ENCODE peak calls at places on chromosomes 7 and 10, in six cellular contexts. E, L, H, V, I and N are unnamed samples.

GRCh38 chr10:24483701-24484100 is 240.0 kb downstream of the ARHGAP21 start:
- DNase-seq in E (peak), L (peak), H (peak), V (peak), I (peak), N (peak)

GRCh38 chr7:132250480-132251326 is 325.6 kb downstream of the PLXNA4 start:
- DNase-seq in E (no peak), L (no peak), H (no peak), V (no peak), I (no peak), N (no peak)

GRCh38 chr7:30028749-30029635 is 780 bp downstream of the PLEKHA8 start:
- DNase-seq in E (peak), L (peak), H (peak), V (peak), I (peak), N (peak)

GRCh38 chr7:93945756-93946540 is 24.4 kb downstream of the GNG11 start:
- DNase-seq in E (no peak), L (no peak), H (no peak), V (no peak), I (no peak), N (no peak)

GRCh38 chr7:76515999-76516443 is 5.7 kb downstream of the UPK3B start:
- DNase-seq in E (no peak), L (no peak), H (no peak), V (no peak), I (peak), N (no peak)

GRCh38 chr10:57468886-57469432 is 798.7 kb downstream of the IPMK start:
- DNase-seq in E (no peak), L (no peak), H (no peak), V (no peak), I (no peak), N (no peak)

GRCh38 chr7:48209004-48209600 is 37.8 kb downstream of the ABCA13 start:
- DNase-seq in E (no peak), L (no peak), H (no peak), V (no peak), I (peak), N (no peak)

GRCh38 chr10:27240891-27241639 is 468 bp upstream of the ACBD5 start:
- DNase-seq in E (no peak), L (peak), H (peak), V (peak), I (peak), N (peak)

GRCh38 chr10:127492607-127493250 is 56.4 kb upstream of the NPS start:
- DNase-seq in E (peak), L (no peak), H (no peak), V (peak), I (peak), N (no peak)

GRCh38 chr10:31896972-31897384 is 31.7 kb downstream of the ARHGAP12 start:
- DNase-seq in E (peak), L (peak), H (peak), V (peak), I (peak), N (peak)

GRCh38 chr10:124242365-124242764 is 149.0 kb upstream of the CHST15 start:
- DNase-seq in E (no peak), L (no peak), H (no peak), V (no peak), I (no peak), N (no peak)

GRCh38 chr10:101080933-101081546 is 19.3 kb downstream of the KAZALD1 start:
- DNase-seq in E (no peak), L (no peak), H (peak), V (no peak), I (peak), N (peak)

GRCh38 chr7:40348126-40348728 is 213.4 kb downstream of the SUGCT start:
- DNase-seq in E (no peak), L (no peak), H (no peak), V (no peak), I (no peak), N (no peak)

GRCh38 chr7:140398821-140399220 is 491 bp upstream of the SLC37A3 start:
- DNase-seq in E (no peak), L (no peak), H (no peak), V (no peak), I (no peak), N (no peak)
- H3K4me3 ChIP-seq in E (peak), L (no peak), H (peak), V (peak), I (peak), N (no peak)

GRCh38 chr7:12069757-12070156 is 141.3 kb upstream of the TMEM106B start:
- DNase-seq in E (no peak), L (no peak), H (no peak), V (peak), I (peak), N (no peak)
- TF ChIP-seq CTCF in E (peak), L (no peak), H (no peak), V (no peak), I (peak), N (no peak)

GRCh38 chr10:6200588-6201510 is 1.9 kb upstream of the PFKFB3 start:
- DNase-seq in E (no peak), L (peak), H (peak), V (peak), I (peak), N (no peak)
- H3K4me3 ChIP-seq in E (no peak), L (peak), H (peak), V (peak), I (peak), N (peak)

DNA sequence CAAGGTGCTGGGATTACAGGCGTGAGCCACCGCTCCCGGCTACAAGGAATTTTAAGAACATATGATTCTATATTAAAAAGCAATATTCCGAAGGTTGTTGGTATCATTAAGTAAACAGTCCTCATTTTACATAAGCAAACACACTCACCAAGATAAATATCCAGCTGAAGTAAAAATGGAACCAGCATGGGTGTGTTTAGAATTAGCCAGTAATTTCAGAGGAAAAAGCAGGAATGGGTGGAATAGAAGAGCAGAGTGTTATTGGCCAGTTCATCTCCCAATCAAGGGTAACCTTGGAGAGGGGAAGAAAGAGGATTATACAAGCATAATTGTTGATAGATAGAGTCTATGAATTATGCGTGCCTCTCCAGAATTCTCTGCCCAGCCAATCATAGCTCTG is 31.7 kb upstream of the MAT1A start:
- DNase-seq in E (no peak), L (no peak), H (no peak), V (no peak), I (no peak), N (no peak)
- TF ChIP-seq CTCF in E (no peak), L (no peak), H (no peak), V (no peak), I (no peak), N (no peak)

DNA sequence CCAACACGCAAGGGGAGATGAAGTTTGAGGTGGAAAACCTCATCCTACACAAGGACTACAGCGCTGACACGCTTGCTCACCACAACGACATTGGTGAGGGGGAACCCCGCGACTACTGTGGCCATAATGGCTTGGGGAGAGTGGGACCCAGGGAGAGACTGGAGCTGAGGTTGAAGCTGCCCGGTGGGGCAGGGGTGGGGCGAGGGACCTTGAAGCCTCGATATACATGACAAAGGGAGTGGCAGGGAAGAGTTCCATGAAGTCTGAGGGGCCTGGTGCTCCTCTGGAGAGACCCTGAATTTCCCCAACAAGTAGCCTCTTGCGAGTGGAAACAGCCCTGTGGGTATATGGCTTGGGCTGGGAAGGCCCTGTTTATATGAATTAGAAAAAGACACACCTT is 3.1 kb downstream of the PLAU start:
- DNase-seq in E (no peak), L (no peak), H (no peak), V (no peak), I (no peak), N (no peak)
- H3K4me3 ChIP-seq in E (no peak), L (peak), H (peak), V (no peak), I (peak), N (no peak)